ENCODE peak calls at places on chromosomes 3 and 15, in seven cellular contexts. U is upper lobe of left lung, G is stomach, K is ovary, Q is transverse colon, E is suprapubic skin, P is K562. C is an unnamed sample. For H3K36me3, the result is how much of the 10 kb centered on the place peaks cover.

GRCh38 chr15:68541743-68542142 is 37.0 kb upstream of the CORO2B start:
- DNase-seq in P (no peak), E (no peak), G (no peak), Q (no peak), U (no peak), K (no peak), C (no peak)

GRCh38 chr3:72013104-72013503 is 228.2 kb upstream of the PROK2 start:
- DNase-seq in E (no peak), K (no peak), Q (no peak), U (no peak), G (no peak), P (no peak), C (no peak)

GRCh38 chr15:57172925-57173324 is 203.4 kb upstream of the CGNL1 start:
- DNase-seq in P (no peak), G (no peak), U (no peak), E (no peak), K (no peak), Q (no peak), C (no peak)

GRCh38 chr3:164459526-164460151 is 618.7 kb downstream of the SI start:
- DNase-seq in E (no peak), G (no peak), U (no peak), K (no peak), P (no peak), Q (no peak), C (no peak)

GRCh38 chr3:107506458-107506857 is 16.3 kb upstream of the BBX start:
- DNase-seq in P (no peak), U (no peak), Q (no peak), G (no peak), K (no peak), E (no peak), C (no peak)

GRCh38 chr3:32562640-32563039 is 8.0 kb downstream of the DYNC1LI1 start:
- DNase-seq in P (no peak), Q (no peak), E (no peak), U (no peak), G (no peak), K (no peak), C (no peak)

GRCh38 chr15:40992241-40992741 is 39.0 kb downstream of the CHAC1 start:
- DNase-seq in E (no peak), U (no peak), G (no peak), Q (no peak), P (no peak), K (no peak), C (no peak)

GRCh38 chr3:22729981-22730380 is 473.1 kb upstream of the UBE2E2 start:
- DNase-seq in U (no peak), P (no peak), G (no peak), K (no peak), Q (no peak), E (no peak), C (no peak)

GRCh38 chr3:177928156-177928555 is 608.1 kb upstream of the KCNMB2 start:
- DNase-seq in K (no peak), E (no peak), G (no peak), Q (no peak), P (no peak), U (no peak), C (no peak)

GRCh38 chr3:57164217-57164605 is 942 bp downstream of the IL17RD start:
- DNase-seq in E (no peak), P (no peak), K (peak), U (peak), G (peak), Q (peak), C (no peak)

GRCh38 chr3:117842086-117842485 is 1132.5 kb downstream of the TUSC7 start:
- DNase-seq in K (no peak), Q (no peak), G (no peak), E (no peak), U (no peak), P (no peak), C (no peak)

GRCh38 chr3:195556390-195556789 is 13.3 kb upstream of the PPP1R2 start:
- DNase-seq in G (no peak), E (no peak), Q (peak), K (no peak), U (no peak), P (peak), C (no peak)

GRCh38 chr15:59892995-59893394 is 111.1 kb upstream of the FOXB1 start:
- DNase-seq in G (no peak), P (no peak), U (no peak), Q (no peak), E (no peak), K (no peak), C (no peak)

GRCh38 chr3:196198771-196199753 is 12.1 kb downstream of the ZDHHC19 start:
- DNase-seq in K (peak), E (no peak), Q (no peak), P (no peak), U (no peak), G (no peak), C (no peak)

GRCh38 chr3:23071306-23071705 is 131.8 kb upstream of the UBE2E2 start:
- DNase-seq in K (no peak), Q (no peak), E (no peak), G (no peak), U (no peak), P (no peak), C (no peak)

GRCh38 chr3:16013563-16013962 is 160.9 kb upstream of the GALNT15 start:
- DNase-seq in K (no peak), P (no peak), G (no peak), Q (no peak), E (no peak), U (no peak), C (no peak)

GRCh38 chr15:29183071-29183831 is 86.4 kb downstream of the NSMCE3 start:
- DNase-seq in G (no peak), U (no peak), K (no peak), E (no peak), P (no peak), Q (no peak), C (peak)

GRCh38 chr15:41979493-41980266 is 7.3 kb upstream of the EHD4 start:
- DNase-seq in P (no peak), E (peak), U (no peak), G (peak), Q (peak), K (no peak), C (no peak)

GRCh38 chr3:127668906-127669305 is 3.8 kb upstream of the ABTB1 start:
- DNase-seq in K (no peak), G (peak), P (no peak), E (no peak), Q (no peak), U (no peak), C (no peak)

GRCh38 chr3:98482717-98483482 is 14.6 kb upstream of the OR5K2 start:
- DNase-seq in U (no peak), P (no peak), Q (no peak), E (no peak), G (no peak), K (no peak), C (no peak)

GRCh38 chr3:109643590-109643989 is 306.2 kb upstream of the DPPA4 start:
- DNase-seq in U (no peak), Q (no peak), G (no peak), E (no peak), P (no peak), K (no peak), C (no peak)

GRCh38 chr3:195703776-195704175 is 17.0 kb upstream of the MUC20 start:
- DNase-seq in P (no peak), Q (no peak), U (no peak), E (no peak), K (no peak), G (no peak), C (no peak)

GRCh38 chr3:157231071-157231470 is 71.1 kb upstream of the CCNL1 start:
- DNase-seq in U (no peak), Q (no peak), K (no peak), P (no peak), G (no peak), E (no peak), C (no peak)

GRCh38 chr3:87002346-87002745 is 11.4 kb upstream of the VGLL3 start:
- DNase-seq in Q (no peak), U (no peak), E (no peak), P (no peak), K (no peak), G (no peak), C (no peak)

GRCh38 chr15:90271459-90272166 is 6.1 kb downstream of the NGRN start:
- DNase-seq in P (no peak), Q (no peak), K (no peak), G (no peak), U (no peak), E (peak), C (no peak)

GRCh38 chr3:50118237-50118636 is 29.5 kb downstream of the RBM5 start:
- DNase-seq in Q (no peak), P (no peak), E (peak), G (no peak), K (no peak), U (no peak), C (no peak)

GRCh38 chr3:46488735-46489361 is 8.9 kb upstream of the RTP3 start:
- DNase-seq in P (peak), E (peak), Q (peak), G (peak), K (peak), U (peak), C (no peak)

GRCh38 chr3:186173202-186173815 is 64.4 kb upstream of the ETV5 start:
- DNase-seq in E (no peak), G (no peak), K (no peak), U (no peak), P (no peak), Q (no peak), C (no peak)

GRCh38 chr3:71391361-71391760 is 192.2 kb downstream of the FOXP1 start:
- DNase-seq in P (no peak), G (no peak), K (no peak), E (no peak), U (no peak), Q (no peak), C (no peak)

GRCh38 chr3:141076821-141077571 is 25.8 kb downstream of the SPSB4 start:
- DNase-seq in G (peak), U (no peak), E (peak), Q (peak), K (peak), P (no peak), C (no peak)

GRCh38 chr15:79680721-79681120 is 216.1 kb downstream of the MTHFS start:
- DNase-seq in K (no peak), G (no peak), P (no peak), E (no peak), Q (no peak), U (no peak), C (no peak)

GRCh38 chr3:55579499-55579898 is 92.4 kb upstream of the WNT5A start:
- DNase-seq in Q (no peak), K (no peak), U (no peak), G (no peak), E (no peak), P (no peak), C (no peak)
- TF ChIP-seq EP300 in Q (no peak), K (no peak), U (no peak), G (no peak), E (no peak), P (no peak), C (no peak)

GRCh38 chr3:125212096-125212508 is 446 bp downstream of the SLC12A8 start:
- DNase-seq in G (no peak), K (no peak), P (no peak), E (no peak), Q (no peak), U (peak), C (no peak)

GRCh38 chr3:125214738-125215137 is 2.2 kb upstream of the SLC12A8 start:
- DNase-seq in Q (no peak), E (no peak), P (no peak), K (no peak), U (no peak), G (no peak), C (no peak)

GRCh38 chr3:125211523-125212095 is 939 bp downstream of the SLC12A8 start:
- DNase-seq in E (no peak), P (no peak), K (no peak), Q (no peak), U (no peak), G (no peak), C (no peak)

GRCh38 chr3:125213946-125214542 is 1.5 kb upstream of the SLC12A8 start:
- DNase-seq in E (no peak), G (no peak), P (no peak), K (no peak), U (no peak), Q (no peak), C (no peak)

DNA sequence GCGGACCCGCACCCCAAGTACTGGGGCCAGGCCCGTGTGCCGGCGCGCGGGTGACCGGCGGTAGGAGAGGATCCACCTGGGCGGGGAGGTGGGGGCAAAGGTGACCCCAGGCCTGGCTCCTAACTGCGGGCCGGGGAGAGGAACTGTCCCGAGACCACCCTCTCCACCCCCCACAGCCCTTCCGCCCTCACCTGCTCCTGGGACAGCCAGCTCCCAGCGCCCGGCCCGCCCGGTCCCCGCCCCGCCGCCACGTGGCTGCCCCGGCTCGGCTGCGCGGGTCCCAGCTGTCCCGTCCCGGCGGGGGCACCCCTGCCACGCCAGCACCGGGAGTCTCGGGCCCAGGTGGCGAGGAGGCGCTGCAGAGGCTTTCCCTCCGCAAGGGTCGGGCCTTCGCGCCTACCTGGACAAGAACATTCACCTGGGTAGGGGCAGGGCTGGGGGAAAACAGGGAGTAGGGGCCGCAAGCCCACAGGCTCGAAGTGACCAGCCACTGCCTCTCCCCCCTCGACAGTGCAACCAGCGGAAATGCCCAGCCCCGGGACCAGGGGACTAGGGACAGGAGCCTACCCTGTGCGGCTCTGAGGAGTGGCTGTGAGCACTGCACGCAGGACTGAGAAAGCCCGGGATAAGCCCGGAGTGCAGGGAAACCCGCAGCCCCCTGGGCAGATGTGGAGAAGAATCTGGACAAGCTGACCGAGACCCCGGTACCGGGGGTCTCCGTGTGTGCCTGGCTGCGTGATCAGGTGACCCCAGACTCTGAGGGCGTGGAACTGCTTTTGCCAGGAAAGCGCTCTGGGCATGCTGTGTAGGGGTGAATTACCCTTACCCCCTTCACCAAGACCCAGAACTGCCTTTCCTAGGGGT is at the start of gene SLC12A8:
- DNase-seq in K (no peak), P (no peak), E (no peak), Q (peak), G (peak), U (peak), C (no peak)
- H3K4me3 ChIP-seq in K (peak), P (no peak), E (peak), Q (peak), G (peak), U (peak), C (peak)

GRCh38 chr3:184942735-184943134 is 130.8 kb downstream of the VPS8 start:
- DNase-seq in Q (no peak), K (no peak), E (no peak), G (no peak), P (no peak), U (no peak), C (no peak)
- H3K36me3 ChIP-seq in Q (under half), K (under half), E (under half), G (half or more), P (under half), U (under half), C (half or more)

GRCh38 chr3:149378420-149379388 is 1.3 kb upstream of the TM4SF1 start:
- DNase-seq in E (no peak), P (no peak), K (no peak), G (no peak), U (peak), Q (no peak), C (no peak)

GRCh38 chr3:149375164-149375823 is 2.2 kb downstream of the TM4SF1 start:
- DNase-seq in Q (no peak), U (no peak), P (no peak), G (no peak), E (no peak), K (no peak), C (no peak)

GRCh38 chr3:149376728-149377407 is 581 bp downstream of the TM4SF1 start:
- DNase-seq in E (no peak), K (peak), G (no peak), Q (no peak), P (no peak), U (no peak), C (no peak)

GRCh38 chr3:149375824-149376196 is 1.6 kb downstream of the TM4SF1 start:
- DNase-seq in P (no peak), Q (no peak), E (no peak), U (no peak), G (no peak), K (no peak), C (no peak)

DNA sequence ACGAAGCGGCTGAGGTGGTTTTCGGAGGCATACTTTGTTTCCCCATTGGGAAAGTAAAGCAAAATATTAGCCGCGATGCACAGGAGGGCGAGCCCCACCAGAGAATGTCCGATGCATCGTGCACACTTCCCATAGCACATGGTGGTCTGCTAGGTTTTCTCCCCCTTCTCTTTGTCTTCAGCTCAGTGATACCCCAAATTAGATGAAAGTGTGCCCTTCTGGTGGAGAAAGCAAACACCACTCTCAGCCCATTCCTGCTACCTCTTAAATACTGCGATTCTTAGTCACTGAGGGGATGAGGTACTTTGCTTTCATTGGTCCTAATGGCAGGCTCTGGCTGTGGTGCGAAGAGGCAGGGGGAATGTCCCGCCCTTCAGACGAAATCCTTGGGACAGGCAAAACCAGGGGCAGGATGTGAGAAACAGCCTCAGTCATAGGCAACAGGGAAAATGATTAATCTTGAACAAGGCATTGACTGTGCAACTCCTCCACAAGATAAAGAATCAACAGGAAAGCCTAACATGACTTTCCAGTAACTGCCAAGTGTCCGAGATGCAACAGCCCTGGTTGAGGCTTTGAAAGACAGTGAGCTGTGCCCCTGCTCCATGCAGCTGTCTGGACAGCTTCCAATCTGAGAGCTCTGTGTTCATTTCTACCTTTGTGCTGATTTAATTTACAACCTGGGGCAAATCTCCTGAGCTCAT is at the start of gene TM4SF1:
- DNase-seq in E (no peak), G (peak), K (peak), Q (peak), U (no peak), P (no peak), C (no peak)
- TF ChIP-seq EP300 in E (no peak), G (no peak), K (no peak), Q (no peak), U (peak), P (no peak), C (no peak)

DNA sequence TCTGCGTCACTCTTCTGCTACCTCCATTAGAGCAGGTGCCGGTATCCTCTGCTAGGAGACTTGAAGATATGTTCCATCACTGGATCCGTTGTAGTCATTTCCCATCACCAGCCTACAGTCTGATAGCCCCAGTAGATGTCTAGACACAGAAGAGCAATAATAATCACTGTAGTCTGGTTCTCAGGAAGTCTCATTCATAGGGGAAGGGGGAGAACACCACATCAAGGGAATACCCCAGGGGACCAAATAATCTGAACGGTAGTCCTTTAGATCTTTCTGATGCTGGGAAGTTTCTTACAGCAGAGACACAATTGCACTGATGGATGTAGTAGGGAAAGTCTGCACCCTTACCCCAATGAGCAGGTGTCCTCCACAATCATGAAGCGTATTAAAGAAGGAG is 595.0 kb downstream of the EPHA3 start:
- DNase-seq in P (no peak), Q (no peak), U (no peak), K (no peak), G (no peak), E (no peak), C (no peak)
- H3K4me3 ChIP-seq in P (no peak), Q (no peak), U (no peak), K (no peak), G (no peak), E (no peak), C (no peak)

GRCh38 chr15:75209289-75209676 is 7.6 kb downstream of the C15orf39 start:
- DNase-seq in U (no peak), Q (no peak), K (no peak), P (no peak), E (no peak), G (no peak), C (no peak)
- H3K36me3 ChIP-seq in U (under half), Q (under half), K (under half), P (half or more), E (half or more), G (half or more), C (under half)

GRCh38 chr3:35862057-35862456 is 222.7 kb downstream of the ARPP21 start:
- DNase-seq in K (no peak), E (no peak), U (no peak), P (no peak), Q (no peak), G (no peak), C (no peak)

GRCh38 chr3:35864871-35865270 is 225.5 kb downstream of the ARPP21 start:
- DNase-seq in U (no peak), E (no peak), P (no peak), G (no peak), K (no peak), Q (no peak), C (no peak)

DNA sequence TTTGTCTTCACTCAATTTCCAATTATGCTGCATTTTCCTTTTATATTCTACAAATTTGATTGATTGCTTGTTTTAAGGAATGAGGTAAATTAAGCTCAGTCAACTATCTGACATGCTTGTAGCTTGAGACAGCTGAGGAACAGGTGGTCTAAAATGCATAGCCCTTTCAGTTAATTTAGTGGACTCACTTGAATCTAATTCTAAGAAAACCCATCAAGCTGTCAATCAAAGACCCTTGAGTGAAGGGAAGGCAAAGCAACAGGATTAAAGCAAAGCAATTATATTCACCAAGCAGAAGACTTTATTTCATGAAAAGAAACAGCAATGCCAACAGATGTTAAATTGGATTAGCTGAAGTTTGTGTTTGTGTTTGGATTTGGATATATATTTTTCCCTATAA is 228.5 kb downstream of the ARPP21 start:
- DNase-seq in G (no peak), P (no peak), U (no peak), E (no peak), Q (no peak), K (no peak), C (no peak)
- TF ChIP-seq EP300 in G (no peak), P (no peak), U (no peak), E (no peak), Q (no peak), K (no peak), C (no peak)